ENCODE peak calls at places on chromosome 15, in seven cellular contexts. G is sigmoid colon, W is uterus, R is ovary, V is GM12891, J is GM12892, O is stomach. Z is an unnamed sample.

GRCh38 chr15:82709421-82710207 is at the start of gene AP3B2:
- DNase-seq in G (no peak), W (peak), R (peak), V (peak), J (peak), O (peak), Z (peak)

GRCh38 chr15:60830479-60830878 is 351.5 kb upstream of the ICE2 start:
- DNase-seq in G (no peak), W (no peak), R (no peak), V (no peak), J (no peak), O (no peak), Z (no peak)

GRCh38 chr15:70526221-70526973 is 237.0 kb downstream of the UACA start:
- DNase-seq in G (no peak), W (no peak), R (no peak), V (no peak), J (no peak), O (no peak), Z (no peak)

GRCh38 chr15:79431636-79432344 is at the start of gene MINAR1:
- DNase-seq in G (no peak), W (no peak), R (no peak), V (peak), J (no peak), O (no peak), Z (peak)

GRCh38 chr15:63023351-63023945 is 19.1 kb upstream of the TPM1 start:
- DNase-seq in G (no peak), W (no peak), R (no peak), V (no peak), J (no peak), O (no peak), Z (no peak)

GRCh38 chr15:57297163-57297593 is 79.1 kb upstream of the CGNL1 start:
- DNase-seq in G (no peak), W (no peak), R (no peak), V (no peak), J (no peak), O (no peak), Z (no peak)

GRCh38 chr15:81271761-81272644 is 51.9 kb downstream of the STARD5 start:
- DNase-seq in G (no peak), W (no peak), R (no peak), V (no peak), J (no peak), O (no peak), Z (no peak)

GRCh38 chr15:24856397-24857093 is 98.2 kb upstream of the SNRPN start:
- DNase-seq in G (no peak), W (no peak), R (no peak), V (no peak), J (no peak), O (no peak), Z (no peak)

GRCh38 chr15:50791537-50791885 is 26.0 kb upstream of the SPPL2A start:
- DNase-seq in G (no peak), W (no peak), R (no peak), V (no peak), J (no peak), O (no peak), Z (no peak)

GRCh38 chr15:63551400-63551799 is 45.8 kb upstream of the FBXL22 start:
- DNase-seq in G (no peak), W (no peak), R (no peak), V (no peak), J (no peak), O (no peak), Z (no peak)

GRCh38 chr15:78105541-78106241 is 13.3 kb downstream of the SH2D7 start:
- DNase-seq in G (peak), W (no peak), R (no peak), V (no peak), J (no peak), O (no peak), Z (no peak)

GRCh38 chr15:59657635-59658125 is 365 bp upstream of the GTF2A2 start:
- DNase-seq in G (no peak), W (peak), R (peak), V (no peak), J (no peak), O (no peak), Z (no peak)

GRCh38 chr15:38652183-38652794 is 87.7 kb upstream of the RASGRP1 start:
- DNase-seq in G (no peak), W (no peak), R (no peak), V (no peak), J (no peak), O (no peak), Z (no peak)

GRCh38 chr15:94080416-94080815 is 150.9 kb upstream of the MCTP2 start:
- DNase-seq in G (no peak), W (no peak), R (no peak), V (no peak), J (no peak), O (no peak), Z (no peak)

GRCh38 chr15:25763206-25763880 is 99.8 kb downstream of the ATP10A start:
- DNase-seq in G (no peak), W (no peak), R (no peak), V (no peak), J (no peak), O (peak), Z (no peak)

GRCh38 chr15:29470794-29471193 is 201.2 kb upstream of the NSMCE3 start:
- DNase-seq in G (no peak), W (no peak), R (no peak), V (no peak), J (no peak), O (no peak), Z (no peak)

GRCh38 chr15:78024141-78024567 is 53.4 kb downstream of the TBC1D2B start:
- DNase-seq in G (peak), W (peak), R (peak), V (no peak), J (no peak), O (no peak), Z (no peak)

GRCh38 chr15:85793641-85794597 is 806 bp downstream of the KLHL25 start:
- DNase-seq in G (no peak), W (peak), R (peak), V (no peak), J (peak), O (peak), Z (peak)

GRCh38 chr15:83323296-83323711 is 38.8 kb upstream of the BNC1 start:
- DNase-seq in G (no peak), W (no peak), R (no peak), V (no peak), J (no peak), O (no peak), Z (no peak)

GRCh38 chr15:63487076-63487757 is 17.2 kb upstream of the USP3 start:
- DNase-seq in G (peak), W (peak), R (peak), V (no peak), J (peak), O (peak), Z (peak)

GRCh38 chr15:45794768-45795486 is 160.1 kb downstream of the SQOR start:
- DNase-seq in G (no peak), W (no peak), R (no peak), V (no peak), J (no peak), O (no peak), Z (no peak)

GRCh38 chr15:53013329-53013728 is 223.2 kb upstream of the ONECUT1 start:
- DNase-seq in G (no peak), W (no peak), R (no peak), V (no peak), J (no peak), O (no peak), Z (no peak)

GRCh38 chr15:23416349-23417276 is 30.4 kb downstream of the GOLGA6L2 start:
- DNase-seq in G (peak), W (no peak), R (no peak), V (no peak), J (no peak), O (no peak), Z (no peak)

GRCh38 chr15:101723161-101723873 is 956 bp downstream of the TARS3 start:
- DNase-seq in G (no peak), W (no peak), R (no peak), V (peak), J (no peak), O (no peak), Z (peak)

GRCh38 chr15:63189955-63190691 is 717 bp downstream of the RAB8B start:
- DNase-seq in G (no peak), W (no peak), R (no peak), V (no peak), J (no peak), O (no peak), Z (peak)

GRCh38 chr15:73633111-73633990 is at the start of gene NPTN:
- DNase-seq in G (peak), W (peak), R (peak), V (peak), J (peak), O (peak), Z (peak)
- TF ChIP-seq POLR2A in G (peak), W (peak), R (peak), V (peak), J (peak), O (no peak), Z (peak)

GRCh38 chr15:96337354-96337990 is 7.0 kb downstream of the NR2F2 start:
- DNase-seq in G (no peak), W (no peak), R (no peak), V (no peak), J (no peak), O (no peak), Z (no peak)
- TF ChIP-seq POLR2A in G (no peak), W (no peak), R (no peak), V (no peak), J (no peak), O (no peak), Z (no peak)

DNA sequence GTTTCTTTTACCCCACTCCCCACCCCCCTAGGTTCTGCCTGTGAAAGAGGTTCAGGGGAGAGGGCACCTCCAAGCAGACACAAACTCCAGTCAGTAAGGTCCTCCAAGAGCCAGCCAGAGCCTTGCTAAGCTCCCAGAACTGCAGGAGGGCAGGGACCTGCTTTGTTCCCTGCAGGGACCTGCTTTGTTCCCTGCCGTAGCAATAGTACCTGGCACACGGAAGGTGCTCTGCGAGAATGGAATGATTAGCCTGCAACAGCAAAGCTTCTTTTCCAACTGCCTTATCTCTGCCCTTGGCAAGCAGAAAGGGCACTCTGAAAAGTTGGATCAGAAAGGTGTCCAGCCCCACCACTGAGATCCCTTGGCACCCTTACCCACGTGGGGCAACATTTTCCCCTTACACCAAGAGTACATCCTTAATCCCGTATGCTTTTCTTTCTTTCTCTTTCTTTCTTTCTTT is 1.4 kb downstream of the PAQR5 start:
- DNase-seq in G (no peak), W (no peak), R (no peak), V (no peak), J (no peak), O (peak), Z (no peak)
- TF ChIP-seq POLR2A in G (no peak), W (no peak), R (no peak), V (no peak), J (no peak), O (no peak), Z (no peak)

DNA sequence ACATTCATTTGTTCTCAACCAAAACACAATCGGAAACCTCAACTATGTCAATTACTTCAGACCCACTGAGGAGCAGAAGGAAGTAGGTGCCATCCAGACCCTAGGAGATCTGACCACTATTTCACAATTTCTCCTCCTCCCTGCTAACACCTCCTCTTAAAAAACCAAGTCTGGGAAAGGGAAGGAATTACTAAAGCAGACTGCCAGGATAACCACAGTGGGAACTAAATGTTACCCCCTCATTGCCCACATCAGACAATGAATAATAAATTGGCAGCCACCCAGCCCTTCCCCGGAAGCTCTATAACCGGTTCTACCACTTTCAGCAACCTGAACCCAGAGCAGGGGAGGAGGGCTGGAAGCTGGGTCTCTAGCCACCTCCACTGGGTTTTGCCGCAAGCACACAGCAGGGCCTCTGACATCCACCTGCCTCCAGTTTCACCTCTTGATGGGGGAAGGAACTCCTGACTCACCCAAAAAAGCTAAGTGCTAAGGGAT is 17.6 kb downstream of the C15orf62 start:
- DNase-seq in G (peak), W (no peak), R (no peak), V (no peak), J (no peak), O (peak), Z (no peak)
- TF ChIP-seq POLR2A in G (no peak), W (no peak), R (no peak), V (no peak), J (no peak), O (no peak), Z (peak)

GRCh38 chr15:92903588-92903955 is 3.4 kb downstream of the CHD2 start:
- DNase-seq in G (no peak), W (no peak), R (no peak), V (no peak), J (no peak), O (no peak), Z (no peak)
- TF ChIP-seq POLR2A in G (no peak), W (no peak), R (no peak), V (no peak), J (no peak), O (no peak), Z (no peak)

GRCh38 chr15:99250494-99251435 is 516 bp upstream of the LRRC28 start:
- DNase-seq in G (peak), W (peak), R (peak), V (peak), J (peak), O (peak), Z (peak)

GRCh38 chr15:99250001-99250400 is 620 bp upstream of the TTC23 start:
- DNase-seq in G (no peak), W (no peak), R (no peak), V (no peak), J (no peak), O (no peak), Z (no peak)

GRCh38 chr15:99248000-99248727 is 1.2 kb downstream of the TTC23 start:
- DNase-seq in G (no peak), W (no peak), R (no peak), V (no peak), J (no peak), O (no peak), Z (no peak)

GRCh38 chr15:99251436-99251821 is at the start of gene LRRC28:
- DNase-seq in G (no peak), W (no peak), R (no peak), V (no peak), J (no peak), O (no peak), Z (no peak)

GRCh38 chr15:99249270-99249817 is at the start of gene TTC23:
- DNase-seq in G (no peak), W (no peak), R (peak), V (no peak), J (no peak), O (no peak), Z (no peak)
- TF ChIP-seq POLR2A in G (no peak), W (peak), R (peak), V (no peak), J (peak), O (no peak), Z (no peak)

GRCh38 chr15:67067161-67067853 is 1.9 kb downstream of the SMAD3 start:
- DNase-seq in G (no peak), W (peak), R (no peak), V (no peak), J (no peak), O (no peak), Z (peak)
- TF ChIP-seq POLR2A in G (no peak), W (no peak), R (no peak), V (no peak), J (no peak), O (no peak), Z (no peak)

GRCh38 chr15:48810414-48811324 is at the start of gene CEP152:
- DNase-seq in G (peak), W (peak), R (peak), V (peak), J (peak), O (peak), Z (peak)
- TF ChIP-seq POLR2A in G (no peak), W (no peak), R (no peak), V (peak), J (peak), O (no peak), Z (peak)

DNA sequence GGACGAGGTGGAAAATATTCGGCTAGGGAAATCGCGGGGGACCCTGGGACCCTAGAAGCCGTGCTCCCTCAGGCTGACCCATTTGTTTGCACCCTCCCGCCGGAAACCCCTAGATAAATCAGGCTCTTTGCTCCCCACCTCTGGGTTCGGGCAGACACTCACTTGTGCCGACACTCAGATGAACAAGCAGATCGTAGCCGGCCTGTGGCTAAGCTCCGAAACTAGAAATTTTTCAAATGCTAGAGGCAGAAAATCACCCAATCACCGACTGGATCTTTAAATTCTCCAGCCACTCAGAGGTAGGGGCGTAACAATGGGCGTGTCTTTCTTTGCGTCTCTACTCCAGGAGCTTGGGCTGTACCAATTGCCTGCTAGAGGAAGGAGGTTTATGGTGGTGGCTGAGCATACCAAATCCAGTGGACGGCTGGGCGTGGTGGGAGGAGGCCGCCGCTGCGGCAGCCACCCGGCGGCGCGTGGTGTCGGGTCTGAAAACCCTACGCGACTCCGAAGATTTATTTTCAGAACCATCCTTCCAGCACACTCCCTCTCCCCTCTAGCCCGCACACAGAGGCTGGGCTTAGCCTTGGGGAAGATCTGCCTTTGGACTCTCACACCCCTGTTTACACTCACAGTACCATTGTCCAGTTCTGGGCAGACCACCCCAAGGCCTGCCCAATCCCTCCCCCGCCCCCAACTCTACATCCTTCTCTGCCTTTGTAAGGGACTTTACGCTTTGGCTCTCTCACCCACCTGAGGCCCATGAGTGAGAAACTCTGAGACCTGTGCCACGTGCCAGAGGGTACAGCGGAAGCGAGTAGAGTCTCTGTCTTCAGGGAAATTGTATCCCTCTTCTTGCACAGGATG is at the start of gene PIF1:
- DNase-seq in G (peak), W (peak), R (peak), V (peak), J (peak), O (peak), Z (peak)
- TF ChIP-seq POLR2A in G (no peak), W (peak), R (peak), V (peak), J (peak), O (no peak), Z (peak)

GRCh38 chr15:89665449-89666146 is 10.3 kb upstream of the KIF7 start:
- DNase-seq in G (peak), W (peak), R (peak), V (no peak), J (no peak), O (peak), Z (peak)
- TF ChIP-seq POLR2A in G (no peak), W (no peak), R (no peak), V (no peak), J (no peak), O (no peak), Z (no peak)